ENCODE peak calls at places on chromosomes 1 and 21, in nine cellular contexts. Y, P, U, I, K, H, W, R and S are unnamed samples.

GRCh38 chr1:177809844-177810243 is 160.0 kb downstream of the SEC16B start:
- DNase-seq in Y (no peak), H (no peak), R (no peak), U (no peak), I (no peak), W (no peak), K (no peak), P (no peak), S (no peak)

GRCh38 chr1:42824481-42825057 is 7.4 kb upstream of the SVBP start:
- DNase-seq in H (no peak), I (no peak), W (no peak), R (no peak), K (no peak), P (no peak), U (no peak), Y (no peak), S (no peak)

GRCh38 chr21:16070207-16070651 is 340.4 kb downstream of the USP25 start:
- DNase-seq in U (no peak), W (no peak), K (no peak), P (no peak), I (no peak), Y (peak; percentile 29), H (no peak), R (no peak), S (no peak)

GRCh38 chr1:204427302-204427701 is 15.7 kb upstream of the PPP1R15B start:
- DNase-seq in R (no peak), I (no peak), Y (peak; percentile 7), W (no peak), H (no peak), K (no peak), P (no peak), U (no peak), S (no peak)

GRCh38 chr21:37383066-37383465 is 16.5 kb downstream of the DYRK1A start:
- DNase-seq in U (no peak), H (no peak), I (no peak), P (no peak), K (no peak), Y (no peak), R (no peak), W (no peak), S (no peak)

GRCh38 chr1:153683853-153684252 is 5.4 kb downstream of the NPR1 start:
- DNase-seq in U (peak; percentile 53), P (no peak), H (no peak), I (no peak), R (peak; percentile 10), W (no peak), K (no peak), Y (no peak), S (no peak)

GRCh38 chr1:212873518-212873917 is 15.4 kb downstream of the FLVCR1 start:
- DNase-seq in R (no peak), K (no peak), P (no peak), Y (no peak), H (no peak), U (no peak), W (no peak), I (no peak), S (no peak)

GRCh38 chr1:61395156-61395555 is 312.8 kb downstream of the NFIA start:
- DNase-seq in R (no peak), I (no peak), P (no peak), K (no peak), H (no peak), W (no peak), U (no peak), Y (peak; percentile 43), S (no peak)

GRCh38 chr1:201184734-201185453 is 5.7 kb upstream of the IGFN1 start:
- DNase-seq in U (peak; percentile 43), H (peak; percentile 68), K (no peak), W (peak; percentile 33), R (no peak), I (peak; percentile 66), Y (peak; percentile 56), P (peak; percentile 29), S (peak; percentile 78)

DNA sequence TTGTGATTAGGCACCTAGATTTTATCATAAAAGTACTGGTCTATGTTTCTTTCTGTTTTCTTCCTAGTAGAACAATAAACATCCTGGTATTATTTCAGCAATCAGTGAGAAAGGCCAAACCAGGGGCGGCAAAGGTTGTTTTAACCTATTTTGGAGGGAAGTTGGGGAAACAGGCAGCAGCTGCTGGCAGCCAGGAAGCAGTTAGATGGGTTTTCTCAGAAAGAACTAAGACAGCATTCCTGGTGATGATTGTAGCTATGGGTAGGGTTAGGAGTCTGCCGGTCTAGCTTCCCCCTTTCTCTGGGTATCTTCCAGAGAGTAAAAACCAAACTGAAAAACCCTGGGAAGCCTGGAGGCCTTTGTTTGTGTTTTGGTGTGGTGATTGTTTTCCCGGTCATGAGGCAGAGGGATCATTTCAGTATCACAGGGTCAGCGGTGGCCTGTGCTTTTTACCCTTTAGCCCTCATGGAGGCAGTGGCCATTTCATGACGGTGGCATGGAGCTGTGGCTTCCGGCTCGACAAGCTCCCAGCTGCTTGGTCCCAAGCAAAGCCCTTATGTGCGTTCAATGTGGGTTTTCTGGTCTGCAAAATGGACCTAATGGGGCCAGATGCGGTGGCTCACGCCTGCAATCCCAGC is 19.6 kb upstream of the TNFRSF1B start:
- DNase-seq in H (no peak), K (no peak), U (no peak), I (no peak), Y (no peak), R (no peak), W (no peak), P (no peak), S (no peak)
- H3K4me1 ChIP-seq in H (peaks cover 5% of the 10 kb centered on the region), K (peaks cover 82% of the 10 kb centered on the region), U (peaks cover 7% of the 10 kb centered on the region), I (peaks cover 6% of the 10 kb centered on the region), Y (no peaks in the 10 kb centered on the region), R (peaks cover 91% of the 10 kb centered on the region), W (peaks cover 42% of the 10 kb centered on the region), P (peaks cover 4% of the 10 kb centered on the region), S (peaks cover 21% of the 10 kb centered on the region)

DNA sequence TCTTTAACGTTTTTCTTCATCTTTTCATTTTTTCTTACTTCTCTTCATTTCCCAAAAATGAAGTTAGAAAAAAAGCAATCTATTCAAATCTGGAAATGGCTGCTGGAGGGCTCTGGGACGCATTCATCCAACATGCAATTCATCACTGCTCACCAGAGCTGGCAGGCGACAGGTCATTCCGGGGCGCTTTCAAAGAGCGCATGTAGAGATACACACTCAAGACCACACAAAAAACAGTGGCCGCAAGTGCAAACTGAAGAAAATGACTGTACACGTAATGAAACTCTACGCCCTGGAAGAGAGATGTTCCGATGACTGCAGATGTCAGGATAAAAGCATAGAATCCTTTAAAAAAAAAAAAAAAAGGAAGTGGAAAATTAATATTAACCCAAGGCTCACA is 15.5 kb downstream of the LBR start:
- DNase-seq in R (no peak), I (no peak), P (no peak), U (no peak), W (no peak), Y (no peak), K (no peak), H (no peak), S (no peak)
- H3K4me1 ChIP-seq in R (no peaks in the 10 kb centered on the region), I (no peaks in the 10 kb centered on the region), P (peaks cover 13% of the 10 kb centered on the region), U (no peaks in the 10 kb centered on the region), W (no peaks in the 10 kb centered on the region), Y (no peaks in the 10 kb centered on the region), K (no peaks in the 10 kb centered on the region), H (peaks cover 46% of the 10 kb centered on the region), S (no peaks in the 10 kb centered on the region)

GRCh38 chr1:183407961-183408360 is 10.2 kb downstream of the NMNAT2 start:
- DNase-seq in Y (no peak), P (no peak), W (no peak), I (no peak), H (no peak), K (no peak), U (no peak), R (no peak), S (no peak)

GRCh38 chr1:183404456-183404855 is 13.7 kb downstream of the NMNAT2 start:
- DNase-seq in W (no peak), P (no peak), Y (no peak), I (no peak), H (no peak), K (no peak), U (no peak), R (no peak), S (no peak)

GRCh38 chr1:183407474-183407873 is 10.7 kb downstream of the NMNAT2 start:
- DNase-seq in Y (no peak), P (no peak), R (no peak), K (no peak), W (no peak), I (no peak), H (no peak), U (no peak), S (no peak)

GRCh38 chr1:183403386-183403957 is 14.7 kb downstream of the NMNAT2 start:
- DNase-seq in H (no peak), U (no peak), R (no peak), Y (no peak), W (no peak), K (no peak), I (no peak), P (no peak), S (no peak)
- H3K4me1 ChIP-seq in H (no peaks in the 10 kb centered on the region), U (no peaks in the 10 kb centered on the region), R (no peaks in the 10 kb centered on the region), Y (no peaks in the 10 kb centered on the region), W (no peaks in the 10 kb centered on the region), K (no peaks in the 10 kb centered on the region), I (no peaks in the 10 kb centered on the region), P (no peaks in the 10 kb centered on the region), S (no peaks in the 10 kb centered on the region)

GRCh38 chr1:31936278-31936965 is 1.7 kb downstream of the PTP4A2 start:
- DNase-seq in I (no peak), U (peak; percentile 64), R (no peak), P (no peak), K (no peak), W (no peak), Y (no peak), H (no peak), S (no peak)

GRCh38 chr1:31936966-31937299 is 1.2 kb downstream of the PTP4A2 start:
- DNase-seq in P (no peak), H (no peak), Y (no peak), U (no peak), I (no peak), R (no peak), W (no peak), K (no peak), S (no peak)

GRCh38 chr1:31934251-31934650 is 3.9 kb downstream of the PTP4A2 start:
- DNase-seq in Y (no peak), R (no peak), H (no peak), K (no peak), P (no peak), W (no peak), U (no peak), I (no peak), S (no peak)

GRCh38 chr1:31932491-31933316 is 5.5 kb downstream of the PTP4A2 start:
- DNase-seq in I (no peak), Y (no peak), W (no peak), K (no peak), U (no peak), P (no peak), R (no peak), H (no peak), S (peak; percentile 50)

DNA sequence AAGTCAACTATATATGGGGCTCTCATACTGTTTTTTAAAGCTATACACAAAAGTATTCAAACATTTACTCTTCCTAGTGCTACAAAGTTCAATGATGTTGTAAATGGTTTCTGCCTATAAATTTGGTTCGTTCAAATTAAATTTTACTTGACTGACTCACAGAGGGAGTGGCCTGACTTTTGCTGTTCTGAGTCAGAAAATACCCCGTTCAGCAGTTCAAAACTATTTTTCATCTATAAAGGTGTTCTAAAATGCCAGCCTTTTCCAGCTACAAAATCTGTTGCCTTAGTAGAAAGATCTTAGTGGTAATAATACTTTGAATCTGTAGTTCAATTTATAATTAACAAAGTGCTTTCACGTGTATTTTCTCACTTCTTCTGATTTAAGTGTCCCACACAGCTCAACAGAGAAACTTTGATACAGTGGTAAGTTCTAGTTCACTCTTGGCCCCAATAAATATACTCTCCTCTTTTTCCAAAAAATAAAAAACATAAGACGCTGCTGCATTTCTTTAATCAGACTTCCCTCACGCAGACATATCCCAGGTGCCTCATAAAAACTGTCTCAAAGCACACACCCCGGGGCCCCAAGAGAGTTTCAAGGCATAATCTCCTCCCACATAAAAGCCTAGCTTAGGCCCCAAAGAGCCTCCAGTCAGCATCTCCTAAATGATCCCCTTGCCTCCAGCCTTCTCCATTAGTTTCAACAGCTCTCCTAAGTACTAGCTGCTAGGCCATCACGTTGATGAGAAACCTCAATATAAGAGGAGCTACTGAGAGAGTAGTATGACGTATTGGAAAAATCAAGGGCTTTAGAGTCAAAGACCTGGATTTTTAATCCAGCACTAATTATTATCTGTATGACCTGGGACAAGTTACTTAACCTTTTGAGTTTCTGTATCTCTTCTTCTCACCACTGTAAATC is 3.2 kb downstream of the PTP4A2 start:
- DNase-seq in U (peak; percentile 66), P (no peak), K (no peak), I (no peak), R (no peak), W (no peak), H (no peak), Y (no peak), S (no peak)
- H3K4me1 ChIP-seq in U (peaks cover 3% of the 10 kb centered on the region), P (peaks cover 76% of the 10 kb centered on the region), K (peaks cover 52% of the 10 kb centered on the region), I (peaks cover 61% of the 10 kb centered on the region), R (peaks cover 87% of the 10 kb centered on the region), W (peaks cover 77% of the 10 kb centered on the region), H (peaks cover 83% of the 10 kb centered on the region), Y (peaks cover 13% of the 10 kb centered on the region), S (peaks cover 58% of the 10 kb centered on the region)